ENCODE peak calls at places on chromosomes 1 and 21, in four cellular contexts. B, V, Q and T are unnamed samples.
A peak's percentile ranks its signal among the peaks of the same experiment; 100 is the strongest.

GRCh38 chr1:2169200-2169836 is 25.3 kb downstream of the FAAP20 start:
- DNase-seq in Q (no peak), V (no peak), B (no peak), T (no peak)

GRCh38 chr1:244246334-244246733 is 195.3 kb downstream of the ZBTB18 start:
- DNase-seq in B (no peak), V (no peak), Q (no peak), T (no peak)

GRCh38 chr1:205440476-205441317 is 15.1 kb downstream of the BLACAT1 start:
- DNase-seq in V (peak; percentile 53), B (peak; percentile 70), Q (peak; percentile 91), T (peak; percentile 41)

GRCh38 chr21:45496968-45497845 is 45.0 kb downstream of the SLC19A1 start:
- DNase-seq in V (no peak), Q (no peak), B (no peak), T (no peak)

GRCh38 chr1:34753163-34753562 is 1.7 kb upstream of the GJB5 start:
- DNase-seq in B (no peak), Q (no peak), V (no peak), T (no peak)

GRCh38 chr1:204927673-204928641 is 57.3 kb downstream of the NFASC start:
- DNase-seq in Q (no peak), B (peak; percentile 31), V (peak; percentile 40), T (no peak)

GRCh38 chr1:21052034-21052433 is 124.7 kb downstream of the EIF4G3 start:
- DNase-seq in V (no peak), B (no peak), Q (no peak), T (no peak)

GRCh38 chr1:231702321-231702720 is 75.7 kb downstream of the DISC1 start:
- DNase-seq in V (no peak), Q (no peak), B (no peak), T (no peak)

GRCh38 chr1:162861101-162861500 is at the start of gene CCDC190:
- DNase-seq in B (no peak), Q (no peak), V (no peak), T (no peak)

GRCh38 chr21:40454057-40454456 is 392.9 kb downstream of the DSCAM start:
- DNase-seq in V (no peak), B (no peak), Q (no peak), T (no peak)

GRCh38 chr21:17610862-17611261 is 1.8 kb downstream of the BTG3 start:
- DNase-seq in V (no peak), Q (peak; percentile 13), B (no peak), T (no peak)

GRCh38 chr1:14887936-14888335 is 265.6 kb upstream of the TMEM51 start:
- DNase-seq in B (no peak), Q (no peak), V (no peak), T (no peak)

GRCh38 chr1:91243171-91243570 is 161.5 kb downstream of the HFM1 start:
- DNase-seq in B (no peak), V (no peak), Q (no peak), T (no peak)

GRCh38 chr1:94544706-94545490 is 3.3 kb upstream of the F3 start:
- DNase-seq in V (no peak), B (no peak), Q (no peak), T (no peak)

GRCh38 chr1:85611856-85612255 is 31.3 kb downstream of the CCN1 start:
- DNase-seq in Q (peak; percentile 70), V (no peak), B (no peak), T (no peak)

GRCh38 chr1:165485716-165486115 is 40.8 kb upstream of the RXRG start:
- DNase-seq in Q (peak; percentile 37), B (no peak), V (no peak), T (no peak)

GRCh38 chr1:5428391-5428790 is 563.8 kb downstream of the NPHP4 start:
- DNase-seq in Q (no peak), B (no peak), V (no peak), T (no peak)

GRCh38 chr1:16181887-16182719 is 26.2 kb upstream of the EPHA2 start:
- DNase-seq in Q (peak; percentile 87), B (no peak), V (peak; percentile 70), T (no peak)

GRCh38 chr1:233066087-233066486 is 115.7 kb downstream of the NTPCR start:
- DNase-seq in B (no peak), V (no peak), Q (no peak), T (no peak)

GRCh38 chr1:15411593-15412487 is 2.2 kb downstream of the EFHD2 start:
- DNase-seq in B (no peak), V (no peak), Q (no peak), T (no peak)

GRCh38 chr1:12031039-12031980 is 12.0 kb downstream of the MIIP start:
- DNase-seq in V (peak; percentile 72), B (peak; percentile 78), Q (no peak), T (peak; percentile 54)

GRCh38 chr1:9080704-9081291 is 11.4 kb upstream of the SLC2A5 start:
- DNase-seq in V (no peak), B (no peak), Q (no peak), T (no peak)

GRCh38 chr1:38835230-38835827 is 24.2 kb downstream of the RRAGC start:
- DNase-seq in B (peak; percentile 79), V (peak; percentile 37), Q (peak; percentile 83), T (peak; percentile 69)

GRCh38 chr1:209911746-209912145 is 26.3 kb upstream of the SYT14 start:
- DNase-seq in V (no peak), Q (no peak), B (no peak), T (no peak)
- TF ChIP-seq ELF4 in V (no peak), Q (no peak), B (no peak), T (no peak)

GRCh38 chr1:229230893-229231753 is 39.8 kb upstream of the RAB4A start:
- DNase-seq in V (peak; percentile 50), Q (no peak), B (no peak), T (no peak)

GRCh38 chr1:229229137-229229720 is 41.7 kb upstream of the RAB4A start:
- DNase-seq in B (no peak), Q (no peak), V (no peak), T (no peak)

GRCh38 chr1:229229721-229230135 is 41.2 kb upstream of the RAB4A start:
- DNase-seq in V (no peak), Q (peak; percentile 62), B (no peak), T (no peak)

GRCh38 chr1:229230136-229230892 is 40.6 kb upstream of the RAB4A start:
- DNase-seq in V (no peak), B (no peak), Q (peak; percentile 24), T (no peak)

GRCh38 chr1:229231754-229232119 is 39.2 kb upstream of the RAB4A start:
- DNase-seq in V (no peak), Q (no peak), B (no peak), T (no peak)
- TF ChIP-seq ELF4 in V (no peak), Q (no peak), B (no peak), T (no peak)

DNA sequence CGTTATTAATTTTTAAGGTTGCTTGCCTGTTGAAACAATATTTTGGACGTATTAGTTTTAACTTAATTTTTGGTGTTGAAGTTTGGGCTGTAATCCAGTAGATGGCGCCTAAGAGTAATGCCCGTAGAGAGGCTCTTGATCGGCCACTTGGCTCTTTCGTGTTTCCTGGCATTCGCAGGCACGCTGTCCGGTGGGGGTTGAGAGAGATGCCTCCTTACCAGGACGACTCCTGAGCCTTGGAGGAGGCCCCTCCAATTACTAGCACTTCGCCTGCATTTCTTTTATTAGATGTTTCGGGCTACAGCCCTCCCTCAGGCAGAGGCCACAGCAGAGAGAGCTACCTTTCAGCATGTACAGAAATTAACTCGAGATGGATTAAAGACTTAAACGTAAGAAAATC is 12.0 kb downstream of the OR2M4 start:
- DNase-seq in V (no peak), B (peak; percentile 23), Q (peak; percentile 12), T (peak; percentile 43)
- TF ChIP-seq ELF4 in V (no peak), B (no peak), Q (no peak), T (no peak)

GRCh38 chr1:241503444-241503843 is 16.1 kb downstream of the FH start:
- DNase-seq in V (no peak), Q (no peak), B (no peak), T (no peak)

DNA sequence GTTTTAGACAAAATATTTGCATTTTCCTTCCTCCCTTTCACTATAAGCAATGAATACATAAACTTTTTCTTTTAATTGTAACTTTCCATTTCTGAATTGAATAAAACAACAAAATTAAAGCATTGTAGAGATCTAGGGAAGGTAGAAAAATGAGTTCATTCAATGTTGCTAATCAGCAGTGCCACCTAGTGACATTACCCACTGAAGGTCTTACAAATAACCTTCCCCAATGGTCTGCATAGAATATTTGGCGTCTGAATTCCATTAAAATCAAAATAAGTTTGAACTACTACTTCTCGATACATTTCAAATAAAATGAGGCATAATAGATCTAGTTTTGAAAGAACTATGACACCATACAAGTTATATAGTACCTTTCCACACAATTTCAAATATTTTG is 19.6 kb downstream of the FH start:
- DNase-seq in B (peak; percentile 26), V (no peak), Q (peak; percentile 14), T (no peak)
- TF ChIP-seq ELF4 in B (no peak), V (no peak), Q (no peak), T (no peak)

GRCh38 chr1:31398246-31398645 is 14.8 kb upstream of the SERINC2 start:
- DNase-seq in V (no peak), Q (no peak), B (no peak), T (no peak)

GRCh38 chr1:31394628-31395193 is 18.3 kb upstream of the SERINC2 start:
- DNase-seq in B (peak; percentile 88), V (peak; percentile 96), Q (peak; percentile 57), T (peak; percentile 97)

GRCh38 chr1:31396633-31397351 is 16.2 kb upstream of the SERINC2 start:
- DNase-seq in Q (no peak), V (peak; percentile 58), B (no peak), T (no peak)

GRCh38 chr1:31400393-31400792 is 12.6 kb upstream of the SERINC2 start:
- DNase-seq in Q (no peak), B (no peak), V (no peak), T (no peak)

DNA sequence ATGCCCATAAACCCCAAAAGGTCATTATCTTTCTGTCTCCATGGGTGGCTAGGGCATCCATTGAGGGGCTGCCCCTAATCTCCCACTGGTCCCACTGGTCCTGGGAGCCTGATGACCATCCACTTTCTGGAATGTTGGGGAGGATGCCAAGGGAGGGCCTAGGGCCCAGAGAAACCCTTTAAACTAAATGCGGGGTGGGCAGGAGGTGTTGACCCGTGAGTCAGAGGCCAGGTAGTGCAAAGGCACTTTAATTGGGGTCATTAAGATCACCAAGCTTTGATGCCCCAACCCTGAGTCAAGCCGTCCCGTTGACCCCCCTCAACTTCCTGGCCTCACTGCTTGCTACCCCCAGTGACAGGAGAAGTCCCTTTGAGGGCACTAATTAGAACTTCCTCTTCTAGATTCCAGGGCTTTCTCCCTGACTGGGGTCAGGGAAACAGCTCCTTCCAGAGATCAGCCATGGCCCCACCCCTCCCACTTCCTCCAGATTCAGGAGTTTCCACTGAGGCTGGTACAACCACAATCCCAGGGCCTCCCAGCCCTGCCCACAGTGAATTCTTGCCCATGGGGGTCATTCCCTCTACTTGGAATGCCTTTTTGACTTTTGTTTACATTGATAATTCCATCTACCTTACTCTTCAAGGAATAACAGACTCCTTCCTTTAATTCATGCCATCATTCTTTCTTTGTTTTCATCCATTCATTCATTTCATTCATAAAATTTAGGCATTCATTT is 15.5 kb upstream of the SERINC2 start:
- DNase-seq in V (no peak), B (no peak), Q (no peak), T (no peak)
- TF ChIP-seq ELF4 in V (no peak), B (no peak), Q (no peak), T (no peak)